ENCODE peak calls at places on chromosomes 16 and 17, in five cellular contexts. W, V, R, S and C are unnamed samples.

GRCh38 chr16:64365448-64365858 is 756.4 kb downstream of the CDH11 start:
- DNase-seq in S (no peak), V (no peak), R (no peak), W (no peak), C (no peak)

GRCh38 chr17:82776454-82776853 is 24.6 kb downstream of the TBCD start:
- DNase-seq in W (no peak), V (no peak), R (no peak), S (no peak), C (peak; percentile 18)

GRCh38 chr17:54967621-54968258 is 714 bp downstream of the COX11 start:
- DNase-seq in W (no peak), V (no peak), R (peak; percentile 18), S (no peak), C (no peak)

GRCh38 chr16:10664720-10665126 is 30.0 kb downstream of the TEKT5 start:
- DNase-seq in S (no peak), W (no peak), V (no peak), R (no peak), C (no peak)

GRCh38 chr16:50719401-50720337 is 22.2 kb upstream of the CYLD start:
- DNase-seq in W (no peak), R (no peak), S (no peak), V (no peak), C (no peak)

GRCh38 chr16:14502932-14503741 is 126.9 kb downstream of the PARN start:
- DNase-seq in S (no peak), W (no peak), V (no peak), R (no peak), C (no peak)

GRCh38 chr17:7475764-7476422 is 3.5 kb downstream of the ZBTB4 start:
- DNase-seq in W (peak; percentile 42), S (no peak), V (peak; percentile 50), R (no peak), C (no peak)

GRCh38 chr17:15361592-15361991 is 20.2 kb upstream of the TEKT3 start:
- DNase-seq in W (no peak), S (no peak), R (no peak), V (no peak), C (no peak)

GRCh38 chr16:12655530-12655929 is 148.2 kb downstream of the CPPED1 start:
- DNase-seq in R (no peak), V (no peak), S (no peak), W (no peak), C (no peak)

DNA sequence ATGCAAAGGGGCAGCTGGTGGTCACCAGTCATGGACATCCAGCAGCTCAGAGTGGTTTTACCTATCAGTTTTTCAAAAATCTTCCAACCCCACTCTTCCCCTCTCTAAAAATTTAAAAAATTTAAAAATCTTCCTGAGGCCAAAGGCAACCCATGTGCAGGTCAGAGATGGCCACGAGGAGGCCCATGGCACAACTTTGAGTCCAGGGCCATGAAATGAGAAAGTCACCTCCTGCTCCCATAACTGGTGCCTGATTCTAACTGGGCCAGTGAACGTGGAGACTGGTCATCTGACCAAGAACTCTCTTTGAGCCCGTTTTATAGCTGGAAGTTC is 124.4 kb downstream of the XYLT1 start:
- DNase-seq in R (no peak), V (peak; percentile 16), S (no peak), W (no peak), C (no peak)
- H3K4me1 ChIP-seq in R (no peaks in the 10 kb centered on the region), V (peaks cover 4% of the 10 kb centered on the region), S (peaks cover 70% of the 10 kb centered on the region), W (peaks cover 3% of the 10 kb centered on the region), C (peaks cover 51% of the 10 kb centered on the region)

GRCh38 chr16:57384248-57385070 is 12.2 kb downstream of the CX3CL1 start:
- DNase-seq in S (no peak), V (no peak), R (no peak), W (no peak), C (no peak)
- H3K27ac ChIP-seq in S (peak overlapping the region; percentile 29), V (no peak overlapping the region), R (no peak overlapping the region), W (no peak overlapping the region), C (no peak overlapping the region)

GRCh38 chr17:9239821-9240658 is 218.7 kb downstream of the NTN1 start:
- DNase-seq in S (no peak), V (peak; percentile 79), W (peak; percentile 82), R (peak; percentile 74), C (peak; percentile 62)
- H3K4me3 ChIP-seq in S (peak overlapping the region; percentile 77), V (peak overlapping the region; percentile 64), W (peak overlapping the region; percentile 58), R (peak overlapping the region; percentile 59), C (no peak overlapping the region)

GRCh38 chr17:63511331-63511730 is 11.8 kb upstream of the KCNH6 start:
- DNase-seq in V (no peak), W (no peak), S (no peak), R (no peak), C (no peak)
- H3K4me1 ChIP-seq in V (no peaks in the 10 kb centered on the region), W (no peaks in the 10 kb centered on the region), S (no peaks in the 10 kb centered on the region), R (no peaks in the 10 kb centered on the region), C (no peaks in the 10 kb centered on the region)

GRCh38 chr17:42475121-42475520 is 16.4 kb downstream of the ATP6V0A1 start:
- DNase-seq in R (no peak), S (no peak), W (no peak), V (no peak), C (no peak)
- H3K27ac ChIP-seq in R (no peak overlapping the region), S (peak overlapping the region; percentile 42), W (no peak overlapping the region), V (no peak overlapping the region), C (no peak overlapping the region)

GRCh38 chr16:67539271-67539670 is 10.6 kb downstream of the RIPOR1 start:
- DNase-seq in V (no peak), R (no peak), S (peak; percentile 87), W (no peak), C (no peak)

GRCh38 chr16:67535201-67535600 is 6.6 kb downstream of the RIPOR1 start:
- DNase-seq in R (no peak), S (peak; percentile 84), W (no peak), V (no peak), C (no peak)

GRCh38 chr16:67538666-67539101 is 10.1 kb downstream of the RIPOR1 start:
- DNase-seq in R (peak; percentile 20), S (peak; percentile 88), W (no peak), V (peak; percentile 35), C (no peak)

GRCh38 chr16:67537636-67538591 is 9.3 kb downstream of the RIPOR1 start:
- DNase-seq in W (peak; percentile 83), V (peak; percentile 59), S (peak; percentile 87), R (peak; percentile 71), C (peak; percentile 63)

GRCh38 chr16:67537270-67537635 is 8.6 kb downstream of the RIPOR1 start:
- DNase-seq in V (peak; percentile 78), R (peak; percentile 78), W (peak; percentile 78), S (no peak), C (peak; percentile 44)
- H3K4me3 ChIP-seq in V (peak overlapping the region; percentile 51), R (peak overlapping the region; percentile 73), W (peak overlapping the region; percentile 85), S (peak overlapping the region; percentile 84), C (no peak overlapping the region)

GRCh38 chr17:21354796-21355385 is 21.3 kb upstream of the KCNJ12 start:
- DNase-seq in R (no peak), W (no peak), S (no peak), V (no peak), C (no peak)

GRCh38 chr17:21351366-21352065 is 24.6 kb upstream of the KCNJ12 start:
- DNase-seq in R (no peak), S (no peak), W (no peak), V (peak; percentile 6), C (no peak)

GRCh38 chr17:21353326-21354010 is 22.7 kb upstream of the KCNJ12 start:
- DNase-seq in S (no peak), W (no peak), V (no peak), R (no peak), C (no peak)

GRCh38 chr17:21352981-21353265 is 23.2 kb upstream of the KCNJ12 start:
- DNase-seq in V (no peak), R (no peak), S (no peak), W (no peak), C (no peak)

DNA sequence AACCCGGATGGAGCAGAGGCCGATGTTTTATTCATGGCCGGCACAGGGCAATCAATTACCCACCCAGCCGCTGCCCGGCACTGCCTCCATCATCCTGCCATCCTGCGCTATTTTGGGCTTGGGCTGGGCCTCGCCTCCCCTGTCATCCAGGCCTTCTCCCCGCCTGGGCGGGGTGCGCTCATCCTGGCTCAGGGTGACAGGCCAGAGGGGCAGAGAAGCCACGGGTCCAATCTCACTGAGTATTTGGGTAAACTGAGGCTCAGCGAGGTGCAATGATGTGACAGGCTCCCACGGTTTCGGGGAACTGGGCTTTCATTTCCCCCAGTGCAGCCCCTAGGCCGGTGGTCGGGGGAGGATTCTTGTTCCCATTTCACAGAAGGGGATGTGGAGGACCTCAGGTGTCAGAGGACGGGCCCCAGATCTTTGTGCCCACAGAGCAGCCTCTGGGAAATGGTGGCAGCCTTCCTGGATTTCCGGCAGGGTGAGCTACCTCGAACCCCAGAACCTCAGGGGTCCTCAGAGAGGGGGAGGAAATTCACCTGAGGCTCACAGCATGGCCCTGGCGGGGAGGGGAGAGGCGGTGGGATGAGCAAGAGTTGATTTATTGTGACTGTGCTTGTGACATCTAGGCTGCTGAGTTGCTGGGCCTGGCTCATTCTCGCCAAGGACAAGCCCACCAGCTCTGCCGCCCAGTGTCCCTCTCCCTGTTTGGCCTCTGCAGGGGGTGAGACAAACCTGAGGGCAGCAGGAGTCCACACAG is 23.8 kb upstream of the KCNJ12 start:
- DNase-seq in S (no peak), R (no peak), W (no peak), V (no peak), C (no peak)
- H3K4me1 ChIP-seq in S (no peaks in the 10 kb centered on the region), R (peaks cover 3% of the 10 kb centered on the region), W (no peaks in the 10 kb centered on the region), V (no peaks in the 10 kb centered on the region), C (no peaks in the 10 kb centered on the region)

GRCh38 chr16:29975811-29976511 is 2.3 kb downstream of the TAOK2 start:
- DNase-seq in S (no peak), V (no peak), W (no peak), R (no peak), C (peak; percentile 14)

GRCh38 chr16:29975134-29975538 is 1.5 kb downstream of the TAOK2 start:
- DNase-seq in S (no peak), W (no peak), R (no peak), V (no peak), C (no peak)

GRCh38 chr16:29977063-29977462 is 3.4 kb downstream of the TAOK2 start:
- DNase-seq in S (no peak), R (no peak), W (no peak), V (no peak), C (no peak)

GRCh38 chr16:29978081-29978480 is 4.4 kb downstream of the TAOK2 start:
- DNase-seq in S (no peak), V (no peak), W (no peak), R (no peak), C (no peak)

GRCh38 chr16:29978564-29979270 is 5.0 kb downstream of the TAOK2 start:
- DNase-seq in S (no peak), V (no peak), W (no peak), R (no peak), C (no peak)
- H3K27ac ChIP-seq in S (no peak overlapping the region), V (no peak overlapping the region), W (peak overlapping the region; percentile 97), R (no peak overlapping the region), C (no peak overlapping the region)

GRCh38 chr17:8900626-8901585 is 33.4 kb upstream of the PIK3R6 start:
- DNase-seq in S (peak; percentile 65), W (no peak), R (no peak), V (no peak), C (peak; percentile 26)
- H3K4me3 ChIP-seq in S (no peak overlapping the region), W (no peak overlapping the region), R (no peak overlapping the region), V (no peak overlapping the region), C (no peak overlapping the region)

GRCh38 chr17:58336456-58337094 is 8.0 kb upstream of the TSPOAP1 start:
- DNase-seq in W (no peak), V (no peak), S (no peak), R (no peak), C (peak; percentile 23)

GRCh38 chr17:58338907-58339774 is 10.5 kb upstream of the TSPOAP1 start:
- DNase-seq in V (no peak), S (no peak), W (no peak), R (peak; percentile 26), C (peak; percentile 82)

GRCh38 chr17:58338454-58338841 is 9.9 kb upstream of the TSPOAP1 start:
- DNase-seq in R (no peak), V (no peak), S (no peak), W (no peak), C (no peak)

GRCh38 chr17:58337126-58337599 is 8.6 kb upstream of the TSPOAP1 start:
- DNase-seq in S (no peak), V (no peak), R (no peak), W (no peak), C (no peak)

GRCh38 chr17:58337600-58338453 is 9.2 kb upstream of the TSPOAP1 start:
- DNase-seq in S (no peak), W (peak; percentile 73), R (peak; percentile 75), V (no peak), C (peak; percentile 83)
- H3K4me1 ChIP-seq in S (peaks cover 43% of the 10 kb centered on the region), W (peaks cover 2% of the 10 kb centered on the region), R (peaks cover 18% of the 10 kb centered on the region), V (no peaks in the 10 kb centered on the region), C (peaks cover 98% of the 10 kb centered on the region)